ENCODE peak calls at places on chromosomes 4 and X, in seven cellular contexts. C is cardiac muscle cell, H is heart right ventricle, X is uterus, K is HepG2, S is tibial nerve, O is sigmoid colon. B is an unnamed sample.

GRCh38 chrX:122552291-122552800 is 631.7 kb upstream of the GRIA3 start:
- DNase-seq in O (no peak), S (no peak), K (no peak), C (no peak), H (no peak), X (no peak), B (no peak)

GRCh38 chr4:75512336-75513211 is 1.6 kb downstream of the RCHY1 start:
- DNase-seq in H (no peak), S (no peak), O (no peak), K (peak; percentile 24), C (peak; percentile 10), X (no peak), B (peak; percentile 31)

GRCh38 chr4:3415471-3416141 is 26.2 kb upstream of the HGFAC start:
- DNase-seq in C (no peak), H (no peak), O (peak; percentile 43), K (no peak), X (peak; percentile 16), S (peak; percentile 6), B (no peak)

GRCh38 chr4:17166954-17167353 is 268.5 kb upstream of the LDB2 start:
- DNase-seq in S (no peak), K (no peak), X (peak; percentile 36), O (no peak), H (peak; percentile 65), C (no peak), B (no peak)

GRCh38 chr4:169440446-169440845 is 169.7 kb upstream of the SH3RF1 start:
- DNase-seq in K (no peak), X (no peak), C (no peak), S (peak; percentile 19), O (no peak), H (no peak), B (no peak)

GRCh38 chr4:156695163-156695562 is 276.4 kb downstream of the PDGFC start:
- DNase-seq in X (no peak), C (no peak), O (no peak), H (no peak), K (no peak), S (no peak), B (no peak)

GRCh38 chr4:128924951-128925350 is 115.5 kb downstream of the JADE1 start:
- DNase-seq in C (no peak), S (no peak), X (no peak), H (no peak), O (no peak), K (no peak), B (no peak)

GRCh38 chr4:13329963-13330362 is 154.2 kb downstream of the RAB28 start:
- DNase-seq in C (no peak), S (no peak), O (no peak), X (no peak), H (no peak), K (no peak), B (no peak)

GRCh38 chrX:68927178-68927577 is 98.4 kb downstream of the EFNB1 start:
- DNase-seq in X (no peak), H (no peak), O (no peak), C (no peak), S (no peak), K (no peak), B (no peak)

GRCh38 chr4:154618708-154619315 is 6.4 kb upstream of the FGG start:
- DNase-seq in O (no peak), C (peak; percentile 72), H (no peak), K (peak; percentile 80), S (no peak), X (no peak), B (peak; percentile 42)

GRCh38 chr4:140188975-140189374 is 35.0 kb upstream of the MAML3 start:
- DNase-seq in C (peak; percentile 22), H (no peak), K (no peak), O (peak; percentile 65), X (peak; percentile 55), S (no peak), B (peak; percentile 44)

GRCh38 chr4:168835880-168836454 is 174.1 kb downstream of the CBR4 start:
- DNase-seq in C (no peak), S (no peak), O (no peak), H (no peak), K (no peak), X (no peak), B (no peak)

GRCh38 chrX:129097668-129098067 is 425.6 kb downstream of the SMARCA1 start:
- DNase-seq in O (no peak), S (no peak), X (no peak), K (peak; percentile 77), H (no peak), C (no peak), B (no peak)

GRCh38 chr4:126778348-126778747 is 854.4 kb upstream of the INTU start:
- DNase-seq in H (no peak), K (no peak), O (no peak), C (no peak), X (no peak), S (no peak), B (no peak)

GRCh38 chr4:7165874-7166201 is 26.5 kb upstream of the SORCS2 start:
- DNase-seq in K (no peak), S (peak; percentile 10), X (peak; percentile 8), C (no peak), O (peak; percentile 50), H (no peak), B (no peak)

GRCh38 chrX:123964155-123964554 is 2.6 kb downstream of the STAG2 start:
- DNase-seq in H (no peak), S (no peak), O (no peak), C (no peak), X (no peak), K (no peak), B (no peak)

GRCh38 chrX:151871244-151871643 is 41.4 kb upstream of the MAGEA4 start:
- DNase-seq in X (no peak), C (no peak), K (peak; percentile 0), O (no peak), H (no peak), S (no peak), B (no peak)

GRCh38 chr4:139077567-139078355 is 62.2 kb downstream of the NOCT start:
- DNase-seq in S (no peak), H (no peak), X (no peak), K (no peak), C (no peak), O (no peak), B (no peak)

GRCh38 chr4:33722254-33722653 is 2522.1 kb downstream of the ARAP2 start:
- DNase-seq in S (no peak), O (no peak), H (no peak), K (no peak), C (no peak), X (no peak), B (no peak)

GRCh38 chr4:33649015-33649414 is 2595.3 kb downstream of the ARAP2 start:
- DNase-seq in O (no peak), X (no peak), C (peak; percentile 5), H (no peak), S (no peak), K (no peak), B (no peak)

GRCh38 chrX:45274576-45274975 is 73.9 kb upstream of the DIPK2B start:
- DNase-seq in O (no peak), S (no peak), C (no peak), H (no peak), K (no peak), X (no peak), B (no peak)

GRCh38 chr4:75289843-75290616 is 224.2 kb downstream of the RCHY1 start:
- DNase-seq in O (no peak), C (peak; percentile 49), K (peak; percentile 20), H (no peak), S (no peak), X (no peak), B (no peak)

DNA sequence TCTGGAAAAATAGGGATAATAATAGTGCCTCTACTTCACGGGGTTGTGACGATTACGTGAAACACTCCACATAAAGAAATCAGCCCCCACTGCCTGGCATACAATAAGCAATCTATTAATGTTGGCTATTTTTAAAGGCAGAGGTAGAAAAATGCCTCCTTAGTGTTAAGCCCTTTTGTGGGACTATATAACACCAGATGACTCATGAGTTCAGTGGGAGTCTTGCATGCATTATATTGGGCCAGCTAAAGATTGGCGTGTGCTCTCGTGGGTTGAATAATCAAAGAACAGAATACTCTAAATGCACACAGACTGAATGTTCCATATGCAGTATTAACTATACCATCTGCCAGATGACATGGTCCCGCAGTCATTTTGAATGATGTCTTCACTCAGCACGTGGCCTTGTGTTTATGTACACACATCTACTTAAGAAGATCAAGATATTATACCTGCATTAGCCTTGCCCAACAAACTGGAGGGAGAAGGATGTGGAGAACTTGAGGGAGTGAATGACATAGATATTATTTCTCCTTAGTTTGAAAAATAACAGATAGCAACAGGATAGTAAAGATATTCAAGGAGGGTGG is 85.0 kb upstream of the MYOZ2 start:
- DNase-seq in K (no peak), O (no peak), S (no peak), X (no peak), C (no peak), H (no peak), B (no peak)
- TF ChIP-seq CTCF in K (no peak), O (no peak), S (no peak), X (no peak), C (no peak), H (no peak), B (no peak)

GRCh38 chr4:61762722-61763627 is 562.8 kb downstream of the ADGRL3 start:
- DNase-seq in X (no peak), K (no peak), H (no peak), O (no peak), S (no peak), C (no peak), B (no peak)

GRCh38 chr4:61760820-61761219 is 560.7 kb downstream of the ADGRL3 start:
- DNase-seq in S (no peak), C (no peak), O (no peak), H (no peak), X (no peak), K (no peak), B (no peak)

DNA sequence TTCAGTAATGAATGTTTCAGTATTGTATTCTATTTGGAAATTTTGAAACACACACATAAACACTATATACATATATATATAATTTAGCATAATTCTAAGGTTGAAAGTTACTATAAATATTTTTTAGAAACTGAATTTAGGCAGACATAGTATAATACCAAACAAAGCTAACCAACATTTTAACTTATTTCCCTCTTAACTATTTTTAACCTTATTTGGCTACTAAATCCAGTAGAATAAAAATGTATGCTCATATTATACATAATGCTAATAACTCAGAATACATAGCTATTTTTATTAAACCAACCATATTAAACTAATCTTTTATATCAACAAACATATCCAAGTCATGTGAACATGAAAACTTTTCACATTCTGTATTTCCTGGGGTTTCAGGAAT is 563.6 kb downstream of the ADGRL3 start:
- DNase-seq in C (no peak), O (no peak), K (no peak), H (no peak), X (no peak), S (no peak), B (no peak)
- H3K9me3 ChIP-seq in C (no peaks in the 10 kb centered on the region), O (no peaks in the 10 kb centered on the region), K (no peaks in the 10 kb centered on the region), H (peaks cover 5% of the 10 kb centered on the region), X (no peaks in the 10 kb centered on the region), S (peaks cover 16% of the 10 kb centered on the region), B (peaks cover 6% of the 10 kb centered on the region)

GRCh38 chr4:52235775-52236174 is 184.7 kb downstream of the SPATA18 start:
- DNase-seq in S (no peak), X (no peak), O (no peak), K (no peak), H (no peak), C (no peak), B (no peak)
- H3K4me1 ChIP-seq in S (no peaks in the 10 kb centered on the region), X (no peaks in the 10 kb centered on the region), O (no peaks in the 10 kb centered on the region), K (no peaks in the 10 kb centered on the region), H (no peaks in the 10 kb centered on the region), C (peaks cover 4% of the 10 kb centered on the region), B (no peaks in the 10 kb centered on the region)

DNA sequence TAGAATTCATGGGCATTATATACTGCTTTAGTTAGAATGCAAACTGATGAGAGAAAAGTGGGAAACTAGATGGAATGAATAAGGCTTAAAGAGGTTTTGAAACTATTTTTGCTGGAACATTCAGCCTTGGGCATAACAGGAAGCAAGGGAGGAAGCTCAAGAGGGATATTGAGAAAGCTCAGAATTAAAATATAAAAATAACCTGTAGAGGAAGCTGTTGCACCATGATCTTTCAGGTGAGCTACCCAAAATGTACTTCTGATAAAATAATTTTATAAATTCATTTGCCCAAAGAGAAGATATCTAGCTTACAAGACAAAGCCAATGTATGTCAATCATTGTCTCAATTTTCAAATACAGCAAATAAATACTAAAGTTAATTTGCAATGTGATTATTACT is 11.3 kb downstream of the GC start:
- DNase-seq in H (no peak), K (no peak), O (no peak), C (peak; percentile 28), S (no peak), X (no peak), B (no peak)
- TF ChIP-seq CTCF in H (no peak), K (peak; percentile 4), O (no peak), C (no peak), S (no peak), X (no peak), B (no peak)

B was measured in lung.